ENCODE peak calls at places on chromosomes 13 and 19, in nine cellular contexts. One of them, this sample, is unnamed.

GRCh38 chr19:11052391-11052790 is 36.9 kb upstream of the LDLR start:
- DNase-seq in MM.1S: no peak
- DNase-seq in tibial nerve: no peak
- DNase-seq in DND-41: no peak
- DNase-seq in HCT116: no peak
- DNase-seq in AG04450: no peak
- DNase-seq in heart left ventricle: no peak
- DNase-seq in lower lobe of right lung: no peak
- DNase-seq in cardiac muscle cell: no peak
- DNase-seq in this sample: no peak

GRCh38 chr19:2552859-2553258 is 76.9 kb downstream of the GADD45B start:
- DNase-seq in MM.1S: peak; percentile 95
- DNase-seq in tibial nerve: no peak
- DNase-seq in DND-41: peak; percentile 80
- DNase-seq in HCT116: no peak
- DNase-seq in AG04450: no peak
- DNase-seq in heart left ventricle: no peak
- DNase-seq in lower lobe of right lung: peak; percentile 36
- DNase-seq in cardiac muscle cell: no peak
- DNase-seq in this sample: peak; percentile 78

GRCh38 chr19:15199652-15200574 is 882 bp downstream of the NOTCH3 start:
- DNase-seq in MM.1S: no peak
- DNase-seq in tibial nerve: no peak
- DNase-seq in DND-41: peak; percentile 79
- DNase-seq in HCT116: no peak
- DNase-seq in AG04450: no peak
- DNase-seq in heart left ventricle: no peak
- DNase-seq in lower lobe of right lung: no peak
- DNase-seq in cardiac muscle cell: peak; percentile 82
- DNase-seq in this sample: no peak

GRCh38 chr19:4372630-4373367 is 27.5 kb downstream of the SH3GL1 start:
- DNase-seq in MM.1S: no peak
- DNase-seq in tibial nerve: no peak
- DNase-seq in DND-41: no peak
- DNase-seq in HCT116: no peak
- DNase-seq in AG04450: no peak
- DNase-seq in heart left ventricle: no peak
- DNase-seq in lower lobe of right lung: no peak
- DNase-seq in cardiac muscle cell: no peak
- DNase-seq in this sample: no peak

GRCh38 chr13:113803409-113804016 is 44.5 kb downstream of the TMEM255B start:
- DNase-seq in MM.1S: no peak
- DNase-seq in tibial nerve: no peak
- DNase-seq in DND-41: no peak
- DNase-seq in HCT116: no peak
- DNase-seq in AG04450: no peak
- DNase-seq in heart left ventricle: peak; percentile 21
- DNase-seq in lower lobe of right lung: no peak
- DNase-seq in cardiac muscle cell: no peak
- DNase-seq in this sample: no peak

GRCh38 chr13:45705936-45706335 is 3.8 kb downstream of the CBY2 start:
- DNase-seq in MM.1S: no peak
- DNase-seq in tibial nerve: no peak
- DNase-seq in DND-41: no peak
- DNase-seq in HCT116: no peak
- DNase-seq in AG04450: no peak
- DNase-seq in heart left ventricle: no peak
- DNase-seq in lower lobe of right lung: no peak
- DNase-seq in cardiac muscle cell: no peak
- DNase-seq in this sample: peak; percentile 5

GRCh38 chr19:2837430-2837829 is 3.8 kb upstream of the ZNF555 start:
- DNase-seq in MM.1S: no peak
- DNase-seq in tibial nerve: no peak
- DNase-seq in DND-41: no peak
- DNase-seq in HCT116: no peak
- DNase-seq in AG04450: no peak
- DNase-seq in heart left ventricle: no peak
- DNase-seq in lower lobe of right lung: no peak
- DNase-seq in cardiac muscle cell: no peak
- DNase-seq in this sample: no peak

GRCh38 chr13:23386533-23386932 is 47.0 kb downstream of the SACS start:
- DNase-seq in MM.1S: no peak
- DNase-seq in tibial nerve: no peak
- DNase-seq in DND-41: no peak
- DNase-seq in HCT116: no peak
- DNase-seq in AG04450: no peak
- DNase-seq in heart left ventricle: no peak
- DNase-seq in lower lobe of right lung: no peak
- DNase-seq in cardiac muscle cell: no peak
- DNase-seq in this sample: no peak

GRCh38 chr13:94661396-94661795 is 50.9 kb downstream of the SOX21 start:
- DNase-seq in MM.1S: no peak
- DNase-seq in tibial nerve: no peak
- DNase-seq in DND-41: no peak
- DNase-seq in HCT116: no peak
- DNase-seq in AG04450: no peak
- DNase-seq in heart left ventricle: no peak
- DNase-seq in lower lobe of right lung: no peak
- DNase-seq in cardiac muscle cell: no peak
- DNase-seq in this sample: no peak

GRCh38 chr13:94660695-94661324 is 51.5 kb downstream of the SOX21 start:
- DNase-seq in MM.1S: peak; percentile 57
- DNase-seq in tibial nerve: no peak
- DNase-seq in DND-41: no peak
- DNase-seq in HCT116: no peak
- DNase-seq in AG04450: no peak
- DNase-seq in heart left ventricle: no peak
- DNase-seq in lower lobe of right lung: no peak
- DNase-seq in cardiac muscle cell: no peak
- DNase-seq in this sample: peak; percentile 0

GRCh38 chr13:94657167-94657566 is 55.2 kb downstream of the SOX21 start:
- DNase-seq in MM.1S: no peak
- DNase-seq in tibial nerve: no peak
- DNase-seq in DND-41: no peak
- DNase-seq in HCT116: no peak
- DNase-seq in AG04450: no peak
- DNase-seq in heart left ventricle: no peak
- DNase-seq in lower lobe of right lung: no peak
- DNase-seq in cardiac muscle cell: no peak
- DNase-seq in this sample: no peak

GRCh38 chr13:94658926-94659649 is 53.3 kb downstream of the SOX21 start:
- DNase-seq in MM.1S: no peak
- DNase-seq in tibial nerve: no peak
- DNase-seq in DND-41: no peak
- DNase-seq in HCT116: no peak
- DNase-seq in AG04450: no peak
- DNase-seq in heart left ventricle: no peak
- DNase-seq in lower lobe of right lung: no peak
- DNase-seq in cardiac muscle cell: no peak
- DNase-seq in this sample: no peak

DNA sequence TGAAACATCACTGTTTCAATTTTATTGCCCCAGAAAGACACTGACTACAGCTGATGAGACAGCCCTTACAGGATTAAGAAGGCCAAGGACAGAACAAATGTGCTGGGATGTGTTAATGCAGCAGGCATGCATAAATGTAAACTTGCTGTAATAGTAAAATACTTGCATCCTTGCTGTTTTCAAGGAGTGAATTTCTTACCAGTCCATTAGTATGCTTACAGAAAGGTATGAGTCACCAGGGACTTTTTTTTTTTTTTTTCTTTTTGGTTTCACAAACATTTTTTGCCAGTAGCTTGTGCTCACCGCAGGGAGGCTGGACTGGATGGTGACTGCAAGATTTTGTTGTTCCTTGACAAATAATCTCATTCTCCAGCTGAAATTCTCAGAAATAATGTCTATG is 55.1 kb downstream of the GPR180 start:
- DNase-seq in MM.1S: peak; percentile 44
- DNase-seq in tibial nerve: no peak
- DNase-seq in DND-41: no peak
- DNase-seq in HCT116: no peak
- DNase-seq in AG04450: peak; percentile 91
- DNase-seq in heart left ventricle: no peak
- DNase-seq in lower lobe of right lung: no peak
- DNase-seq in cardiac muscle cell: no peak
- DNase-seq in this sample: no peak
- TF ChIP-seq CTCF in MM.1S: no peak
- TF ChIP-seq CTCF in tibial nerve: no peak
- TF ChIP-seq CTCF in DND-41: no peak
- TF ChIP-seq CTCF in HCT116: no peak
- TF ChIP-seq CTCF in AG04450: peak; percentile 39
- TF ChIP-seq CTCF in heart left ventricle: no peak
- TF ChIP-seq CTCF in lower lobe of right lung: no peak
- TF ChIP-seq CTCF in cardiac muscle cell: no peak
- TF ChIP-seq CTCF in this sample: no peak

DNA sequence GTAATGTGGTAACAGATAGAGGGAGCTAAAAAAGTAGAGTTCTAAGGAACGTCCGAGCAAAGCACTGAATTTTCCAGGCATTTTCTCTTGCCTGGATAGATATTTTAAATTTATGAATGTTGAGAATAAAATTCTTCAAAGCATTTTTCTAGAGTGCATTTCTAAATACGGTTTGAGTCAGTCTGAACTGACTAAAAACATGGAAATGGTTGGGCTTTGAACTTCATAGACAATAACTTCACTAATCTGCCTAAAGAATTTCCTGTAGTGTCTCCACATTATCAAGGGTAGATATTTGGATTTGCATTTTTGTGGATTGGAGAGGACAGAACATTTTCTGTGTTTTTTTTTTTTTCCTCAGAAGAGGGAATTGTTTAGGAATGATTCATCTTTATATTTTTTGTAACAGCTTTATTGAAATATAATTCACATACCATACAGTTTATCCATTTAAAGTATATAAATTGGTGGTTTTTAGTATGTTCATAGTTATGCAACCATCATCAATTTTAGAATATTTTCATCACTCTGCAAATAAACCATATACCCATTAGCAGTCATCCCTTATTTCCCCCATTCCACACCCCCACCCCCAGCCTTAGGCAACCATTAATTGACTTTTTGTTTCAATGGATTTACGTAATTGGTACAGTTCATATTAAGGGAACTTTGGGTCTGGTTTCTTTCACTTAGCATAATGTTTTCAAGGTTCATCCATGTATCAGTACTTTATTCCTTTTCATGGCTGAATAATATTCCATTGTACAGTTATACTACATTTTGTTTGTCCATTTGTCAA is 20.7 kb downstream of the GARRE1 start:
- DNase-seq in MM.1S: no peak
- DNase-seq in tibial nerve: no peak
- DNase-seq in DND-41: no peak
- DNase-seq in HCT116: no peak
- DNase-seq in AG04450: peak; percentile 72
- DNase-seq in heart left ventricle: no peak
- DNase-seq in lower lobe of right lung: no peak
- DNase-seq in cardiac muscle cell: no peak
- DNase-seq in this sample: no peak
- H3K4me3 ChIP-seq in MM.1S: no peak overlapping the region
- H3K4me3 ChIP-seq in tibial nerve: no peak overlapping the region
- H3K4me3 ChIP-seq in DND-41: no peak overlapping the region
- H3K4me3 ChIP-seq in HCT116: no peak overlapping the region
- H3K4me3 ChIP-seq in AG04450: no peak overlapping the region
- H3K4me3 ChIP-seq in heart left ventricle: no peak overlapping the region
- H3K4me3 ChIP-seq in lower lobe of right lung: no peak overlapping the region
- H3K4me3 ChIP-seq in cardiac muscle cell: no peak overlapping the region
- H3K4me3 ChIP-seq in this sample: no peak overlapping the region

DNA sequence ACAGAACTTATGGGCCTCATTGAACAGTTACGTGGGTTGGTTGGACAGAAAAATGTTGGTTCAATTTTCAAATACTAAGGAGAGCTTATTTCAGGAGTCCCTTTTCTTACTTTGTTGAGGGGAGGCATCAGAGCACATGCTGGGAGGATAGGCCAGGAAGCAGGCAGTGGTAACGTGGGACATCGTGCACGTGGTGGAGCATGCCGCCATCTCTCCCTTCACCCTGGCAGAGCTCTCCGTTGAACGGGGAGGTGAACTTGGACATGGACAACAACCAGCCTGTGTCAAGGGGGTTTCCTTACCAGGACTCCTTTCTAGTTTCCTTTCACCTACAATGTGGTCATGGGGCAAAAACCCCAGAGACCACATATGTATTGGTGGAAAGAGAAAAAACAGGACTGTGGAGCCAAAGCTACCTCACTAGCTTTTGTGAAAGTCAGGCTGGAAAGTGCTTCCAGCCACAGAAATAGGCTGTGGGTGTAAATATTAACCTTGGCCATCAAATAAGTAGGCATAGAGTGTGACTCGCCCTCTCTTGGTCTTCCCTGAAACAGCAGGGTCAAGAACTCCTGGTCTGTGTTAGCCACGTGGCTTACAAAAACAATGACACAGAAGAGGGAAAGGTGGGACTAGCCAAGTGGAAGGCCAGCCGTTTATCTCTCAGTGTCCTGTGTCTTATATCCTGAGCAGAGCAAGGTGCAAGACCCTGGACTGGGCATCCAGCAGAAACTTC is 14.4 kb downstream of the MICOS13 start:
- DNase-seq in MM.1S: no peak
- DNase-seq in tibial nerve: no peak
- DNase-seq in DND-41: no peak
- DNase-seq in HCT116: no peak
- DNase-seq in AG04450: peak; percentile 41
- DNase-seq in heart left ventricle: no peak
- DNase-seq in lower lobe of right lung: peak; percentile 7
- DNase-seq in cardiac muscle cell: no peak
- DNase-seq in this sample: no peak
- TF ChIP-seq CTCF in MM.1S: no peak
- TF ChIP-seq CTCF in tibial nerve: no peak
- TF ChIP-seq CTCF in DND-41: no peak
- TF ChIP-seq CTCF in HCT116: peak; percentile 9
- TF ChIP-seq CTCF in AG04450: peak; percentile 42
- TF ChIP-seq CTCF in heart left ventricle: no peak
- TF ChIP-seq CTCF in lower lobe of right lung: no peak
- TF ChIP-seq CTCF in cardiac muscle cell: peak; percentile 15
- TF ChIP-seq CTCF in this sample: peak; percentile 35

GRCh38 chr19:45092747-45093678 is at the start of gene PPP1R37:
- DNase-seq in MM.1S: peak; percentile 99
- DNase-seq in tibial nerve: peak; percentile 79
- DNase-seq in DND-41: peak; percentile 90
- DNase-seq in HCT116: peak; percentile 98
- DNase-seq in AG04450: peak; percentile 95
- DNase-seq in heart left ventricle: peak; percentile 96
- DNase-seq in lower lobe of right lung: peak; percentile 98
- DNase-seq in cardiac muscle cell: peak; percentile 98
- DNase-seq in this sample: peak; percentile 99

GRCh38 chr19:45087531-45087930 is 5.4 kb upstream of the PPP1R37 start:
- DNase-seq in MM.1S: no peak
- DNase-seq in tibial nerve: no peak
- DNase-seq in DND-41: peak; percentile 33
- DNase-seq in HCT116: no peak
- DNase-seq in AG04450: no peak
- DNase-seq in heart left ventricle: no peak
- DNase-seq in lower lobe of right lung: no peak
- DNase-seq in cardiac muscle cell: no peak
- DNase-seq in this sample: no peak

GRCh38 chr19:45090034-45090433 is 2.9 kb upstream of the PPP1R37 start:
- DNase-seq in MM.1S: no peak
- DNase-seq in tibial nerve: no peak
- DNase-seq in DND-41: no peak
- DNase-seq in HCT116: no peak
- DNase-seq in AG04450: no peak
- DNase-seq in heart left ventricle: no peak
- DNase-seq in lower lobe of right lung: no peak
- DNase-seq in cardiac muscle cell: no peak
- DNase-seq in this sample: no peak

GRCh38 chr19:45091031-45091918 is 1.7 kb upstream of the PPP1R37 start:
- DNase-seq in MM.1S: peak; percentile 98
- DNase-seq in tibial nerve: peak; percentile 96
- DNase-seq in DND-41: no peak
- DNase-seq in HCT116: peak; percentile 99
- DNase-seq in AG04450: peak; percentile 98
- DNase-seq in heart left ventricle: peak; percentile 98
- DNase-seq in lower lobe of right lung: peak; percentile 99
- DNase-seq in cardiac muscle cell: peak; percentile 100
- DNase-seq in this sample: peak; percentile 98

GRCh38 chr19:45090598-45090997 is 2.4 kb upstream of the PPP1R37 start:
- DNase-seq in MM.1S: no peak
- DNase-seq in tibial nerve: no peak
- DNase-seq in DND-41: no peak
- DNase-seq in HCT116: no peak
- DNase-seq in AG04450: no peak
- DNase-seq in heart left ventricle: no peak
- DNase-seq in lower lobe of right lung: no peak
- DNase-seq in cardiac muscle cell: no peak
- DNase-seq in this sample: no peak
- H3K4me3 ChIP-seq in MM.1S: no peak overlapping the region
- H3K4me3 ChIP-seq in tibial nerve: peak overlapping the region; percentile 98
- H3K4me3 ChIP-seq in DND-41: no peak overlapping the region
- H3K4me3 ChIP-seq in HCT116: no peak overlapping the region
- H3K4me3 ChIP-seq in AG04450: peak overlapping the region; percentile 51
- H3K4me3 ChIP-seq in heart left ventricle: no peak overlapping the region
- H3K4me3 ChIP-seq in lower lobe of right lung: peak overlapping the region; percentile 97
- H3K4me3 ChIP-seq in cardiac muscle cell: no peak overlapping the region
- H3K4me3 ChIP-seq in this sample: no peak overlapping the region